ENCODE peak calls at places on chromosomes 13 and 19, in five cellular contexts. O is aorta, D is coronary artery, A is cardiac fibroblast, P is colonic mucosa. G is an unnamed sample.

GRCh38 chr19:45920458-45920857 is 5.9 kb upstream of the NANOS2 start:
- DNase-seq in O (no peak), D (no peak), A (no peak), P (no peak), G (no peak)

GRCh38 chr19:1407662-1408299 is 395 bp downstream of the DAZAP1 start:
- DNase-seq in O (no peak), D (no peak), A (no peak), P (peak), G (no peak)

GRCh38 chr19:3065675-3066357 is 3.5 kb upstream of the TLE5 start:
- DNase-seq in O (no peak), D (no peak), A (no peak), P (peak), G (no peak)

GRCh38 chr13:84139561-84140158 is 257.4 kb upstream of the SLITRK1 start:
- DNase-seq in O (no peak), D (no peak), A (no peak), P (no peak), G (no peak)

GRCh38 chr13:21673592-21674270 is 2.9 kb downstream of the FGF9 start:
- DNase-seq in O (no peak), D (no peak), A (peak), P (peak), G (no peak)

GRCh38 chr13:20232556-20233277 is 598 bp upstream of the GJB6 start:
- DNase-seq in O (no peak), D (no peak), A (no peak), P (no peak), G (no peak)

GRCh38 chr19:46480409-46480808 is 9.0 kb upstream of the PNMA8A start:
- DNase-seq in O (no peak), D (no peak), A (peak), P (no peak), G (no peak)

GRCh38 chr13:74270018-74270417 is 135.8 kb upstream of the KLF12 start:
- DNase-seq in O (no peak), D (no peak), A (no peak), P (no peak), G (no peak)

GRCh38 chr19:850221-850978 is 1.7 kb upstream of the ELANE start:
- DNase-seq in O (peak), D (peak), A (peak), P (peak), G (peak)

GRCh38 chr19:35167251-35168119 is 12.9 kb downstream of the FXYD5 start:
- DNase-seq in O (no peak), D (no peak), A (no peak), P (no peak), G (no peak)

GRCh38 chr13:26529441-26529840 is 28.0 kb upstream of the WASF3 start:
- DNase-seq in O (no peak), D (no peak), A (peak), P (peak), G (peak)

GRCh38 chr13:99859178-99860177 is 112.1 kb downstream of the ZIC5 start:
- DNase-seq in O (no peak), D (no peak), A (no peak), P (peak), G (no peak)

GRCh38 chr19:27748551-27749152 is 1464.3 kb downstream of the UQCRFS1 start:
- DNase-seq in O (no peak), D (no peak), A (peak), P (no peak), G (no peak)

GRCh38 chr19:2428756-2429711 is 1.6 kb upstream of the TIMM13 start:
- DNase-seq in O (no peak), D (no peak), A (no peak), P (no peak), G (no peak)

GRCh38 chr13:85900521-85900920 is 101.3 kb upstream of the SLITRK6 start:
- DNase-seq in O (no peak), D (no peak), A (no peak), P (no peak), G (no peak)

GRCh38 chr19:342801-343421 is 1.7 kb downstream of the MIER2 start:
- DNase-seq in O (peak), D (no peak), A (peak), P (peak), G (peak)

GRCh38 chr13:24683833-24684599 is 3.8 kb downstream of the ATP12A start:
- DNase-seq in O (no peak), D (no peak), A (peak), P (peak), G (no peak)

GRCh38 chr19:44774614-44775013 is 3.1 kb upstream of the CBLC start:
- DNase-seq in O (no peak), D (no peak), A (no peak), P (no peak), G (no peak)

GRCh38 chr19:44767295-44768180 is 10.2 kb upstream of the CBLC start:
- DNase-seq in O (no peak), D (no peak), A (no peak), P (no peak), G (no peak)

GRCh38 chr19:44772969-44773368 is 4.7 kb upstream of the CBLC start:
- DNase-seq in O (no peak), D (no peak), A (no peak), P (no peak), G (no peak)

GRCh38 chr19:44765949-44766335 is 11.7 kb upstream of the CBLC start:
- DNase-seq in O (no peak), D (no peak), A (no peak), P (no peak), G (no peak)

GRCh38 chr19:44770550-44771257 is 7.0 kb upstream of the CBLC start:
- DNase-seq in O (peak), D (peak), A (peak), P (peak), G (peak)
- H3K4me3 ChIP-seq in O (no peak), D (no peak), A (no peak), P (no peak), G (no peak)

GRCh38 chr19:17948474-17948966 is 15.7 kb downstream of the CCDC124 start:
- DNase-seq in O (no peak), D (no peak), A (no peak), P (no peak), G (no peak)
- H3K4me3 ChIP-seq in O (peak), D (peak), A (peak), P (peak), G (peak)

DNA sequence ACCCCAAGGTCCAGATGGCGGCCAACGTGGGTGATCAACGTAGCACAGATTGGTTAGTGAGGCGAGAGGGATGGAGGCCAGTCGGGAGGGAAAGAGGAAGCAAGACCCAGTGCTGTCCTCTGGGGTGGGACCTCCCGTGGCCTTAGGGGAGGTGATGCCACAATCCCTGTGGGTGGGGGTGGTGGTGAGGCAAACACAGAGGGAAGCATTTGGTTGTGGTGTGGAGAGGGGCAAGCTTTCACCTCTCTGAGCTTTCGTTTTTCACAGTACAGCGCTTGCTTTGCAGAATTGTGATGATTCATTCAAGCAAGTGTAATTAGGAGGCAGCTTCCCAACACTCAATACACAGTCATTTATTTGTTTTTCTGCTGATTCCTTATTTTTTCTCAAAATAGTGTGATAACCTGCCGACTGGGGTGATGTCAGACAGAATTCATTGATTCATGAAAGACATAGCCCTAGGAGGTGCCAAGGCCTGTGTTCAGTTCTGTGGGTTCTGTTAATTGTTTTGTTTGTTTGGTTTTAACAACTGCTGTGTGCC is 2.4 kb downstream of the LENG8 start:
- DNase-seq in O (no peak), D (peak), A (peak), P (no peak), G (no peak)
- H3K4me3 ChIP-seq in O (no peak), D (peak), A (no peak), P (no peak), G (no peak)

GRCh38 chr13:112686364-112686763 is 3.5 kb upstream of the ATP11A start:
- DNase-seq in O (peak), D (peak), A (no peak), P (no peak), G (no peak)

GRCh38 chr13:112688560-112689497 is 1.0 kb upstream of the ATP11A start:
- DNase-seq in O (peak), D (peak), A (peak), P (peak), G (no peak)

GRCh38 chr13:112685856-112686255 is 4.0 kb upstream of the ATP11A start:
- DNase-seq in O (peak), D (no peak), A (no peak), P (no peak), G (no peak)

GRCh38 chr13:112687836-112688559 is 1.8 kb upstream of the ATP11A start:
- DNase-seq in O (peak), D (peak), A (no peak), P (no peak), G (no peak)

DNA sequence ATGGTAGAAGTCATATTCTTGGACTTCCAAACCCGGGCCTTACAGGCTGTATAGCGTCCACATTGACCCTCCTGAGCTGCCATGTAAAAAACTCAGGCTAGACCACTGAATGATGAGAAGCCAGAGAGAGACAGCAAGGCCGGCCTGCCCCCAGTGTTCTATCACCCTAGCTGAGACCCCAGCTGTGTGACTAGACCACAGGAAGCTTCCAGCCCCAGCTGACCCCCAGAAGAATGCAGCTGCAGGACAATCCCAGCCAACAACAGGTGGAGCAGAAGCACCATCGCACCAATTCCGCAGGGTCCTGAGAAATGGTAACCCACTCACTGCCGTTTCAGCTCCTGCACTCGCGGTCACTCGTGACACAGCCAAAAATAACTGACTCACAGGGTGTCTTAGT is 2.9 kb upstream of the ATP11A start:
- DNase-seq in O (peak), D (peak), A (no peak), P (no peak), G (no peak)
- H3K4me3 ChIP-seq in O (no peak), D (no peak), A (no peak), P (no peak), G (no peak)